ENCODE peak calls at places on chromosomes 6 and 20, in ten cellular contexts. F is lower lobe of right lung; R is activated CD8-positive, alpha-beta memory T cell treated with anti-CD3 and anti-CD28 coated beads, Interleukin-2, amount 10 ng/mL, durations not matched to agents 7 days and 5 days; E is Right ventricle myocardium inferior; G is activated naive CD4-positive, alpha-beta T cell treated with anti-CD3 and anti-CD28 coated beads, Interleukin-2, amount 50 U/mL, for 72 hours; C is T-cell; Q is activated naive CD8-positive, alpha-beta T cell treated with anti-CD3 and anti-CD28 coated beads, Interleukin-2, amount 50 U/mL, for 24 hours; T is left colon; V is naive thymus-derived CD8-positive, alpha-beta T cell; L is pancreas. I is an unnamed sample.

GRCh38 chr6:75098709-75099108 is 107.1 kb downstream of the COL12A1 start:
- ATAC-seq in F (peak), R (no peak), E (peak), G (no peak), C (no peak), Q (no peak), T (peak), V (no peak), L (peak), I (no peak)

GRCh38 chr20:55086421-55086820 is 611.0 kb downstream of the DOK5 start:
- ATAC-seq in F (no peak), R (no peak), E (no peak), G (no peak), C (no peak), Q (no peak), T (no peak), V (no peak), L (no peak), I (no peak)

GRCh38 chr6:30885999-30886896 is 1.9 kb downstream of the DDR1 start:
- ATAC-seq in F (peak), R (no peak), E (peak), G (peak), C (peak), Q (peak), T (peak), V (peak), L (peak), I (peak)

GRCh38 chr6:14811760-14812428 is 434.0 kb upstream of the JARID2 start:
- ATAC-seq in F (peak), R (no peak), E (peak), G (no peak), C (no peak), Q (no peak), T (no peak), V (no peak), L (no peak), I (no peak)

GRCh38 chr6:44475779-44476434 is 88.4 kb downstream of the CDC5L start:
- ATAC-seq in F (peak), R (peak), E (peak), G (peak), C (peak), Q (peak), T (peak), V (peak), L (peak), I (peak)

GRCh38 chr6:88983532-88983931 is 20.1 kb upstream of the RNGTT start:
- ATAC-seq in F (peak), R (peak), E (no peak), G (no peak), C (no peak), Q (no peak), T (peak), V (no peak), L (peak), I (no peak)

GRCh38 chr6:77466055-77467028 is 3.1 kb upstream of the HTR1B start:
- ATAC-seq in F (peak), R (peak), E (peak), G (peak), C (peak), Q (peak), T (peak), V (peak), L (peak), I (peak)

GRCh38 chr6:32839356-32839755 is 817 bp upstream of the TAP2 start:
- ATAC-seq in F (no peak), R (no peak), E (no peak), G (no peak), C (no peak), Q (no peak), T (no peak), V (no peak), L (no peak), I (no peak)

GRCh38 chr20:53922901-53923314 is 147.5 kb downstream of the BCAS1 start:
- ATAC-seq in F (peak), R (no peak), E (peak), G (no peak), C (no peak), Q (no peak), T (peak), V (no peak), L (peak), I (no peak)

GRCh38 chr6:86017236-86017635 is 374.6 kb upstream of the SYNCRIP start:
- ATAC-seq in F (no peak), R (no peak), E (no peak), G (no peak), C (no peak), Q (peak), T (no peak), V (no peak), L (no peak), I (no peak)

GRCh38 chr6:121890307-121890910 is 455.0 kb downstream of the GJA1 start:
- ATAC-seq in F (no peak), R (no peak), E (no peak), G (no peak), C (no peak), Q (no peak), T (no peak), V (no peak), L (no peak), I (no peak)

GRCh38 chr20:62363920-62364851 is 2.9 kb downstream of the LAMA5 start:
- ATAC-seq in F (no peak), R (no peak), E (no peak), G (no peak), C (no peak), Q (no peak), T (no peak), V (no peak), L (no peak), I (no peak)

GRCh38 chr20:4699216-4699615 is 22.5 kb upstream of the PRND start:
- ATAC-seq in F (no peak), R (no peak), E (no peak), G (no peak), C (no peak), Q (no peak), T (no peak), V (no peak), L (no peak), I (no peak)

GRCh38 chr6:2016040-2016439 is 229.4 kb downstream of the GMDS start:
- ATAC-seq in F (no peak), R (no peak), E (no peak), G (no peak), C (no peak), Q (no peak), T (no peak), V (no peak), L (no peak), I (no peak)

GRCh38 chr6:110188791-110189190 is 8.6 kb downstream of the CDC40 start:
- ATAC-seq in F (no peak), R (no peak), E (no peak), G (no peak), C (no peak), Q (no peak), T (no peak), V (no peak), L (no peak), I (no peak)

GRCh38 chr20:8433286-8433685 is 301.2 kb downstream of the PLCB1 start:
- ATAC-seq in F (no peak), R (no peak), E (no peak), G (no peak), C (no peak), Q (no peak), T (no peak), V (no peak), L (no peak), I (no peak)

GRCh38 chr6:16694789-16695188 is 66.5 kb downstream of the ATXN1 start:
- ATAC-seq in F (peak), R (peak), E (peak), G (peak), C (no peak), Q (peak), T (no peak), V (no peak), L (peak), I (peak)

GRCh38 chr20:24629668-24630067 is 160.2 kb downstream of the SYNDIG1 start:
- ATAC-seq in F (peak), R (no peak), E (no peak), G (no peak), C (no peak), Q (no peak), T (no peak), V (peak), L (peak), I (no peak)

GRCh38 chr6:118923035-118923434 is 11.9 kb downstream of the MCM9 start:
- ATAC-seq in F (no peak), R (no peak), E (no peak), G (no peak), C (no peak), Q (no peak), T (no peak), V (no peak), L (no peak), I (no peak)

GRCh38 chr6:151900897-151901485 is 93.5 kb downstream of the ESR1 start:
- ATAC-seq in F (no peak), R (no peak), E (no peak), G (no peak), C (no peak), Q (no peak), T (no peak), V (no peak), L (no peak), I (no peak)

GRCh38 chr6:148846778-148847761 is 100.2 kb downstream of the UST start:
- ATAC-seq in F (peak), R (peak), E (no peak), G (peak), C (no peak), Q (no peak), T (no peak), V (no peak), L (peak), I (peak)

GRCh38 chr6:5278047-5278446 is 16.7 kb downstream of the FARS2 start:
- ATAC-seq in F (no peak), R (no peak), E (no peak), G (no peak), C (no peak), Q (no peak), T (no peak), V (no peak), L (no peak), I (no peak)

GRCh38 chr20:44231193-44231592 is 15.9 kb upstream of the GDAP1L1 start:
- ATAC-seq in F (no peak), R (no peak), E (no peak), G (peak), C (no peak), Q (peak), T (peak), V (no peak), L (no peak), I (peak)

GRCh38 chr20:44200983-44201382 is 9.6 kb downstream of the OSER1 start:
- ATAC-seq in F (peak), R (no peak), E (no peak), G (no peak), C (no peak), Q (no peak), T (no peak), V (no peak), L (no peak), I (no peak)

GRCh38 chr6:87756858-87757257 is 54.8 kb upstream of the AKIRIN2 start:
- ATAC-seq in F (peak), R (peak), E (peak), G (peak), C (peak), Q (peak), T (no peak), V (no peak), L (peak), I (peak)

I was measured in activated T-helper 17 cell treated with anti-CD3 and anti-CD28 coated beads, Interleukin-2, amount 50 U/mL, for 72 hours.